ENCODE peak calls at places on chromosomes 4 and X, in eight cellular contexts. One of them, this sample, is unnamed.

GRCh38 chr4:127410201-127410600 is 222.6 kb upstream of the INTU start:
- DNase-seq in spleen: no peak
- DNase-seq in fibroblast of mammary gland: peak
- DNase-seq in WTC11: no peak
- DNase-seq in pancreas: no peak
- DNase-seq in endothelial cell: no peak
- DNase-seq in cardiac fibroblast: no peak
- DNase-seq in A549: no peak
- DNase-seq in this sample: no peak

GRCh38 chrX:16033336-16033735 is 90.0 kb upstream of the GRPR start:
- DNase-seq in spleen: no peak
- DNase-seq in fibroblast of mammary gland: peak
- DNase-seq in WTC11: no peak
- DNase-seq in pancreas: no peak
- DNase-seq in endothelial cell: no peak
- DNase-seq in cardiac fibroblast: peak
- DNase-seq in A549: no peak
- DNase-seq in this sample: no peak

GRCh38 chr4:145482209-145483021 is 762 bp downstream of the SMAD1 start:
- DNase-seq in spleen: peak
- DNase-seq in fibroblast of mammary gland: peak
- DNase-seq in WTC11: peak
- DNase-seq in pancreas: peak
- DNase-seq in endothelial cell: peak
- DNase-seq in cardiac fibroblast: peak
- DNase-seq in A549: peak
- DNase-seq in this sample: peak

GRCh38 chrX:126489141-126489540 is 63.5 kb downstream of the DCAF12L1 start:
- DNase-seq in spleen: no peak
- DNase-seq in fibroblast of mammary gland: no peak
- DNase-seq in WTC11: no peak
- DNase-seq in pancreas: no peak
- DNase-seq in endothelial cell: no peak
- DNase-seq in cardiac fibroblast: no peak
- DNase-seq in A549: no peak
- DNase-seq in this sample: no peak

GRCh38 chrX:106906361-106906760 is 3.2 kb upstream of the RIPPLY1 start:
- DNase-seq in spleen: no peak
- DNase-seq in fibroblast of mammary gland: no peak
- DNase-seq in WTC11: no peak
- DNase-seq in pancreas: no peak
- DNase-seq in endothelial cell: no peak
- DNase-seq in cardiac fibroblast: no peak
- DNase-seq in A549: no peak
- DNase-seq in this sample: no peak

GRCh38 chrX:44514272-44514671 is 28.4 kb downstream of the FUNDC1 start:
- DNase-seq in spleen: no peak
- DNase-seq in fibroblast of mammary gland: no peak
- DNase-seq in WTC11: no peak
- DNase-seq in pancreas: no peak
- DNase-seq in endothelial cell: no peak
- DNase-seq in cardiac fibroblast: no peak
- DNase-seq in A549: no peak
- DNase-seq in this sample: no peak

GRCh38 chr4:112448211-112448745 is 67.7 kb downstream of the NEUROG2 start:
- DNase-seq in spleen: no peak
- DNase-seq in fibroblast of mammary gland: peak
- DNase-seq in WTC11: no peak
- DNase-seq in pancreas: no peak
- DNase-seq in endothelial cell: no peak
- DNase-seq in cardiac fibroblast: peak
- DNase-seq in A549: no peak
- DNase-seq in this sample: no peak

GRCh38 chr4:25235401-25235800 is 1.6 kb downstream of the PI4K2B start:
- DNase-seq in spleen: no peak
- DNase-seq in fibroblast of mammary gland: peak
- DNase-seq in WTC11: no peak
- DNase-seq in pancreas: no peak
- DNase-seq in endothelial cell: no peak
- DNase-seq in cardiac fibroblast: no peak
- DNase-seq in A549: no peak
- DNase-seq in this sample: no peak

GRCh38 chr4:139286186-139286698 is 6.2 kb upstream of the MGARP start:
- DNase-seq in spleen: no peak
- DNase-seq in fibroblast of mammary gland: no peak
- DNase-seq in WTC11: no peak
- DNase-seq in pancreas: no peak
- DNase-seq in endothelial cell: no peak
- DNase-seq in cardiac fibroblast: peak
- DNase-seq in A549: no peak
- DNase-seq in this sample: no peak

GRCh38 chr4:80989921-80990544 is 40.5 kb upstream of the BMP3 start:
- DNase-seq in spleen: no peak
- DNase-seq in fibroblast of mammary gland: peak
- DNase-seq in WTC11: no peak
- DNase-seq in pancreas: no peak
- DNase-seq in endothelial cell: peak
- DNase-seq in cardiac fibroblast: peak
- DNase-seq in A549: peak
- DNase-seq in this sample: no peak

GRCh38 chrX:12440245-12440644 is 302.0 kb downstream of the FRMPD4 start:
- DNase-seq in spleen: no peak
- DNase-seq in fibroblast of mammary gland: no peak
- DNase-seq in WTC11: peak
- DNase-seq in pancreas: no peak
- DNase-seq in endothelial cell: no peak
- DNase-seq in cardiac fibroblast: no peak
- DNase-seq in A549: no peak
- DNase-seq in this sample: no peak

GRCh38 chr4:112173593-112174559 is 28.6 kb downstream of the FAM241A start:
- DNase-seq in spleen: no peak
- DNase-seq in fibroblast of mammary gland: peak
- DNase-seq in WTC11: no peak
- DNase-seq in pancreas: no peak
- DNase-seq in endothelial cell: no peak
- DNase-seq in cardiac fibroblast: peak
- DNase-seq in A549: no peak
- DNase-seq in this sample: no peak

GRCh38 chr4:23660865-23661264 is 229.0 kb downstream of the PPARGC1A start:
- DNase-seq in spleen: no peak
- DNase-seq in fibroblast of mammary gland: no peak
- DNase-seq in WTC11: no peak
- DNase-seq in pancreas: no peak
- DNase-seq in endothelial cell: no peak
- DNase-seq in cardiac fibroblast: no peak
- DNase-seq in A549: no peak
- DNase-seq in this sample: no peak
- TF ChIP-seq CTCF in spleen: no peak
- TF ChIP-seq CTCF in fibroblast of mammary gland: no peak
- TF ChIP-seq CTCF in WTC11: no peak
- TF ChIP-seq CTCF in pancreas: no peak
- TF ChIP-seq CTCF in endothelial cell: no peak
- TF ChIP-seq CTCF in cardiac fibroblast: no peak
- TF ChIP-seq CTCF in A549: no peak
- TF ChIP-seq CTCF in this sample: no peak

GRCh38 chr4:161949941-161950725 is 213.7 kb downstream of the FSTL5 start:
- DNase-seq in spleen: no peak
- DNase-seq in fibroblast of mammary gland: peak
- DNase-seq in WTC11: no peak
- DNase-seq in pancreas: no peak
- DNase-seq in endothelial cell: no peak
- DNase-seq in cardiac fibroblast: no peak
- DNase-seq in A549: no peak
- DNase-seq in this sample: peak
- TF ChIP-seq CTCF in spleen: no peak
- TF ChIP-seq CTCF in fibroblast of mammary gland: no peak
- TF ChIP-seq CTCF in WTC11: no peak
- TF ChIP-seq CTCF in pancreas: no peak
- TF ChIP-seq CTCF in endothelial cell: no peak
- TF ChIP-seq CTCF in cardiac fibroblast: no peak
- TF ChIP-seq CTCF in A549: no peak
- TF ChIP-seq CTCF in this sample: no peak

GRCh38 chrX:153927686-153927935 is 1.5 kb upstream of the ARHGAP4 start:
- DNase-seq in spleen: no peak
- DNase-seq in fibroblast of mammary gland: no peak
- DNase-seq in WTC11: no peak
- DNase-seq in pancreas: peak
- DNase-seq in endothelial cell: no peak
- DNase-seq in cardiac fibroblast: no peak
- DNase-seq in A549: peak
- DNase-seq in this sample: no peak

GRCh38 chrX:153926863-153927685 is 1.0 kb upstream of the ARHGAP4 start:
- DNase-seq in spleen: peak
- DNase-seq in fibroblast of mammary gland: peak
- DNase-seq in WTC11: no peak
- DNase-seq in pancreas: peak
- DNase-seq in endothelial cell: no peak
- DNase-seq in cardiac fibroblast: peak
- DNase-seq in A549: no peak
- DNase-seq in this sample: no peak

GRCh38 chrX:153929576-153929975 is 3.5 kb upstream of the ARHGAP4 start:
- DNase-seq in spleen: peak
- DNase-seq in fibroblast of mammary gland: no peak
- DNase-seq in WTC11: no peak
- DNase-seq in pancreas: no peak
- DNase-seq in endothelial cell: no peak
- DNase-seq in cardiac fibroblast: no peak
- DNase-seq in A549: no peak
- DNase-seq in this sample: no peak

GRCh38 chrX:153928846-153929245 is 2.8 kb upstream of the ARHGAP4 start:
- DNase-seq in spleen: peak
- DNase-seq in fibroblast of mammary gland: no peak
- DNase-seq in WTC11: no peak
- DNase-seq in pancreas: no peak
- DNase-seq in endothelial cell: no peak
- DNase-seq in cardiac fibroblast: no peak
- DNase-seq in A549: no peak
- DNase-seq in this sample: no peak

DNA sequence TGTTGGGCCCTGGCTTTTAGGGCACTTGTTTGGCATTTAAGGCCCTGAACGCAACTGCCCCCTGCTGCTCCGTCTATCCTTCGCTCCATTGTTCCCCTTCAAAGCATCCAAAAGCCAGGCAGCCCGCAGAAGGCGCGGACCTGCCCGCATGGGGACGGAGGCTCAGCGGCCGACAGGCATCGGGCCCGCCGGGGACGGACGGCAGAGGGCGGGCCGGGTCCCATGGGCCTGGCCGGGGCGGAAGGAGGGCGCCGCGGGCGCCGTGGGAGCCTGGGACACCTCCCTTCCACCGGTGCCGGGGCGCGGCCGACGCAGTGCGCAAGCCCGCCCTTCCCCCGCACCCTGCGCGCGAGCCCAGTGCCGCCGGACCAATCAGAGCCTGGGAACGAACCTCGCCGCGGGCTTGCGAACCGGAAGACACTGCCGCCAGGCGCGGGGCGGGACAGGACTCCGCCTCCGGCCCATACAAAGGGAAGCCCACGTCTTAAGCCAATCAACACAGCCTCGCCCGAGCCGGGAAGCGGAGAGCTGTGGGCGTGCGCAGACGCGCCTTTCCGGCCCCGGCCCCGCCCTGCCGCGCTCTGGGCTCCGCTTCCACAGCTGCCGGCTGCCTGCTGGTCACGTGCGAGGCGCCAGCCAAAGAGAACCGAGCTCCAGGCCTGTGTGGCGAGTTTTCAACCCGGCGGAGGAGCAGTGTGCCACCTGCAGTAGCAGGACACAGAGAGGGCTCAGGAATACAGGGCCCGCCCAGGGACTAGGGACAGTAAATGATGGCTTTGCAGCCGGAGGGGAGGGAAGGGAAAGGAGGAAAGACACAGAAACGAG is 2.1 kb upstream of the ARHGAP4 start:
- DNase-seq in spleen: peak
- DNase-seq in fibroblast of mammary gland: peak
- DNase-seq in WTC11: peak
- DNase-seq in pancreas: peak
- DNase-seq in endothelial cell: peak
- DNase-seq in cardiac fibroblast: peak
- DNase-seq in A549: peak
- DNase-seq in this sample: peak
- TF ChIP-seq CTCF in spleen: no peak
- TF ChIP-seq CTCF in fibroblast of mammary gland: peak
- TF ChIP-seq CTCF in WTC11: no peak
- TF ChIP-seq CTCF in pancreas: no peak
- TF ChIP-seq CTCF in endothelial cell: no peak
- TF ChIP-seq CTCF in cardiac fibroblast: peak
- TF ChIP-seq CTCF in A549: peak
- TF ChIP-seq CTCF in this sample: no peak

GRCh38 chr4:76897522-76898384 is at the start of gene SOWAHB:
- DNase-seq in spleen: no peak
- DNase-seq in fibroblast of mammary gland: no peak
- DNase-seq in WTC11: peak
- DNase-seq in pancreas: peak
- DNase-seq in endothelial cell: peak
- DNase-seq in cardiac fibroblast: no peak
- DNase-seq in A549: peak
- DNase-seq in this sample: no peak

GRCh38 chr4:76894537-76894936 is 3.4 kb downstream of the SOWAHB start:
- DNase-seq in spleen: no peak
- DNase-seq in fibroblast of mammary gland: no peak
- DNase-seq in WTC11: no peak
- DNase-seq in pancreas: no peak
- DNase-seq in endothelial cell: no peak
- DNase-seq in cardiac fibroblast: no peak
- DNase-seq in A549: no peak
- DNase-seq in this sample: no peak

GRCh38 chr4:76896731-76897521 is 1.0 kb downstream of the SOWAHB start:
- DNase-seq in spleen: no peak
- DNase-seq in fibroblast of mammary gland: no peak
- DNase-seq in WTC11: peak
- DNase-seq in pancreas: peak
- DNase-seq in endothelial cell: peak
- DNase-seq in cardiac fibroblast: peak
- DNase-seq in A549: peak
- DNase-seq in this sample: no peak

GRCh38 chr4:76895619-76896018 is 2.3 kb downstream of the SOWAHB start:
- DNase-seq in spleen: no peak
- DNase-seq in fibroblast of mammary gland: no peak
- DNase-seq in WTC11: no peak
- DNase-seq in pancreas: no peak
- DNase-seq in endothelial cell: no peak
- DNase-seq in cardiac fibroblast: no peak
- DNase-seq in A549: no peak
- DNase-seq in this sample: no peak

DNA sequence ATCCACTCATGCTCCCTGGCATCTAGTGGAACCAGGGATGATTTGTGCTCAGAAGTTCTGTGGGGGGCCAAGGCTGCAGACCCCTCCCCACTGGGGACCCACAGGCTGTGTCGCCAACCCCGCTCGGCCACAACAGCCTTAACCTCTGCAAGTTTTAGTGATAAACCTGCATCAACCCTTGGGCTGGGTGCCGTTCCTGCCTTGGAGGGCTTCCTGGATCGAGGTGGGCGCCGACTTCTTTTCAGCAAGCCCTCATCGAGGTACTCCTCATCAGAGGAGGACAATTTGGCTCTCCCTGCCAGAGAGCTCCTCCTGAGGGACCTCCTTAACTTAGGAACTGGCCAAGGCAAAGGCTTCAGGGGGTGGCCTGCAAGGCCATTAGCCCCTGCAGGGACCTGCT is 1.9 kb downstream of the SOWAHB start:
- DNase-seq in spleen: no peak
- DNase-seq in fibroblast of mammary gland: no peak
- DNase-seq in WTC11: no peak
- DNase-seq in pancreas: no peak
- DNase-seq in endothelial cell: no peak
- DNase-seq in cardiac fibroblast: no peak
- DNase-seq in A549: no peak
- DNase-seq in this sample: no peak
- TF ChIP-seq CTCF in spleen: no peak
- TF ChIP-seq CTCF in fibroblast of mammary gland: no peak
- TF ChIP-seq CTCF in WTC11: no peak
- TF ChIP-seq CTCF in pancreas: no peak
- TF ChIP-seq CTCF in endothelial cell: no peak
- TF ChIP-seq CTCF in cardiac fibroblast: no peak
- TF ChIP-seq CTCF in A549: no peak
- TF ChIP-seq CTCF in this sample: no peak